ENCODE peak calls at places on chromosomes 12 and 14, in five cellular contexts. One of them, this sample, is unnamed.

GRCh38 chr12:101992091-101992490 is 69.7 kb downstream of the WASHC3 start:
- DNase-seq in AG04449: no peak
- DNase-seq in hepatocyte: no peak
- DNase-seq in naive thymus-derived CD4-positive, alpha-beta T cell: no peak
- DNase-seq in lower leg skin: no peak
- DNase-seq in this sample: no peak

GRCh38 chr12:23949212-23950010 is at the start of gene SOX5:
- DNase-seq in AG04449: no peak
- DNase-seq in hepatocyte: peak
- DNase-seq in naive thymus-derived CD4-positive, alpha-beta T cell: no peak
- DNase-seq in lower leg skin: no peak
- DNase-seq in this sample: peak

GRCh38 chr14:35682802-35683201 is 126.3 kb downstream of the RALGAPA1 start:
- DNase-seq in AG04449: no peak
- DNase-seq in hepatocyte: no peak
- DNase-seq in naive thymus-derived CD4-positive, alpha-beta T cell: no peak
- DNase-seq in lower leg skin: no peak
- DNase-seq in this sample: no peak

GRCh38 chr14:32203928-32204357 is 874 bp upstream of the RNU6-8 start:
- DNase-seq in AG04449: no peak
- DNase-seq in hepatocyte: no peak
- DNase-seq in naive thymus-derived CD4-positive, alpha-beta T cell: peak
- DNase-seq in lower leg skin: no peak
- DNase-seq in this sample: no peak

GRCh38 chr14:66634876-66635275 is 126.9 kb downstream of the GPHN start:
- DNase-seq in AG04449: no peak
- DNase-seq in hepatocyte: no peak
- DNase-seq in naive thymus-derived CD4-positive, alpha-beta T cell: no peak
- DNase-seq in lower leg skin: no peak
- DNase-seq in this sample: no peak

GRCh38 chr14:80629606-80630005 is 311.9 kb downstream of the CEP128 start:
- DNase-seq in AG04449: no peak
- DNase-seq in hepatocyte: no peak
- DNase-seq in naive thymus-derived CD4-positive, alpha-beta T cell: no peak
- DNase-seq in lower leg skin: no peak
- DNase-seq in this sample: no peak

GRCh38 chr14:96584199-96584906 is 82.2 kb downstream of the PAPOLA start:
- DNase-seq in AG04449: no peak
- DNase-seq in hepatocyte: peak
- DNase-seq in naive thymus-derived CD4-positive, alpha-beta T cell: peak
- DNase-seq in lower leg skin: peak
- DNase-seq in this sample: no peak

GRCh38 chr14:94773682-94774211 is 3.8 kb upstream of the GSC start:
- DNase-seq in AG04449: no peak
- DNase-seq in hepatocyte: no peak
- DNase-seq in naive thymus-derived CD4-positive, alpha-beta T cell: no peak
- DNase-seq in lower leg skin: no peak
- DNase-seq in this sample: no peak

GRCh38 chr12:88553941-88554658 is 26.2 kb downstream of the KITLG start:
- DNase-seq in AG04449: peak
- DNase-seq in hepatocyte: no peak
- DNase-seq in naive thymus-derived CD4-positive, alpha-beta T cell: no peak
- DNase-seq in lower leg skin: peak
- DNase-seq in this sample: no peak

GRCh38 chr14:67387195-67387594 is 24.8 kb downstream of the PLEK2 start:
- DNase-seq in AG04449: no peak
- DNase-seq in hepatocyte: no peak
- DNase-seq in naive thymus-derived CD4-positive, alpha-beta T cell: no peak
- DNase-seq in lower leg skin: no peak
- DNase-seq in this sample: no peak

GRCh38 chr14:77782202-77782601 is 17.7 kb upstream of the ADCK1 start:
- DNase-seq in AG04449: no peak
- DNase-seq in hepatocyte: no peak
- DNase-seq in naive thymus-derived CD4-positive, alpha-beta T cell: no peak
- DNase-seq in lower leg skin: no peak
- DNase-seq in this sample: no peak

GRCh38 chr12:2826721-2827515 is 7.9 kb downstream of the NRIP2 start:
- DNase-seq in AG04449: no peak
- DNase-seq in hepatocyte: no peak
- DNase-seq in naive thymus-derived CD4-positive, alpha-beta T cell: no peak
- DNase-seq in lower leg skin: no peak
- DNase-seq in this sample: no peak

GRCh38 chr14:88208858-88209257 is 114.2 kb downstream of the KCNK10 start:
- DNase-seq in AG04449: no peak
- DNase-seq in hepatocyte: no peak
- DNase-seq in naive thymus-derived CD4-positive, alpha-beta T cell: no peak
- DNase-seq in lower leg skin: no peak
- DNase-seq in this sample: no peak
- H3K4me3 ChIP-seq in AG04449: no peak
- H3K4me3 ChIP-seq in hepatocyte: no peak
- H3K4me3 ChIP-seq in naive thymus-derived CD4-positive, alpha-beta T cell: no peak
- H3K4me3 ChIP-seq in lower leg skin: no peak
- H3K4me3 ChIP-seq in this sample: no peak

GRCh38 chr14:103370087-103370486 is 15.1 kb upstream of the MARK3 start:
- DNase-seq in AG04449: no peak
- DNase-seq in hepatocyte: no peak
- DNase-seq in naive thymus-derived CD4-positive, alpha-beta T cell: no peak
- DNase-seq in lower leg skin: no peak
- DNase-seq in this sample: no peak
- H3K4me3 ChIP-seq in AG04449: no peak
- H3K4me3 ChIP-seq in hepatocyte: no peak
- H3K4me3 ChIP-seq in naive thymus-derived CD4-positive, alpha-beta T cell: no peak
- H3K4me3 ChIP-seq in lower leg skin: no peak
- H3K4me3 ChIP-seq in this sample: no peak

DNA sequence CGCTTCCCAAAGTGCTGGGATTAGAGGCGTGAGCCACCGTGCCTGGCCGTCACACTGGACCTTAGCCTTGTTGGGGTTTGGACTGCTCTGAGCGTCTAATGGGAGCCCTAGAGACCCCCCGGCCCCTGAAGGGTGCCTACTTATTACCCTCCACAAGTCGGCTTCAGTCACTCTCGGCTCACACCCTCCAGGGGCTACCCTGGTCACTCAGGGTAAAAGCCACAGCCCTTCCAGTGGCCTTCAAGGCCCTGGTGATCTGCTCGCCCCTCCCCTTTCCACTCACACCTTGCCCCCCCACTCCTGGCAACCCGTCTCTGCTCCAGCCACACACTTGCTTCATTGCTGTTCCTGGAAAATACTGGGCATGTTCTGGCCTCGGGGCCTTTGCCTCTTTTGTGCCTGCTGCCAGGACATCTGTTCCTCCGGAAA is 3.6 kb upstream of the MORN3 start:
- DNase-seq in AG04449: no peak
- DNase-seq in hepatocyte: peak
- DNase-seq in naive thymus-derived CD4-positive, alpha-beta T cell: no peak
- DNase-seq in lower leg skin: peak
- DNase-seq in this sample: no peak
- H3K4me3 ChIP-seq in AG04449: no peak
- H3K4me3 ChIP-seq in hepatocyte: peak
- H3K4me3 ChIP-seq in naive thymus-derived CD4-positive, alpha-beta T cell: peak
- H3K4me3 ChIP-seq in lower leg skin: no peak
- H3K4me3 ChIP-seq in this sample: peak

DNA sequence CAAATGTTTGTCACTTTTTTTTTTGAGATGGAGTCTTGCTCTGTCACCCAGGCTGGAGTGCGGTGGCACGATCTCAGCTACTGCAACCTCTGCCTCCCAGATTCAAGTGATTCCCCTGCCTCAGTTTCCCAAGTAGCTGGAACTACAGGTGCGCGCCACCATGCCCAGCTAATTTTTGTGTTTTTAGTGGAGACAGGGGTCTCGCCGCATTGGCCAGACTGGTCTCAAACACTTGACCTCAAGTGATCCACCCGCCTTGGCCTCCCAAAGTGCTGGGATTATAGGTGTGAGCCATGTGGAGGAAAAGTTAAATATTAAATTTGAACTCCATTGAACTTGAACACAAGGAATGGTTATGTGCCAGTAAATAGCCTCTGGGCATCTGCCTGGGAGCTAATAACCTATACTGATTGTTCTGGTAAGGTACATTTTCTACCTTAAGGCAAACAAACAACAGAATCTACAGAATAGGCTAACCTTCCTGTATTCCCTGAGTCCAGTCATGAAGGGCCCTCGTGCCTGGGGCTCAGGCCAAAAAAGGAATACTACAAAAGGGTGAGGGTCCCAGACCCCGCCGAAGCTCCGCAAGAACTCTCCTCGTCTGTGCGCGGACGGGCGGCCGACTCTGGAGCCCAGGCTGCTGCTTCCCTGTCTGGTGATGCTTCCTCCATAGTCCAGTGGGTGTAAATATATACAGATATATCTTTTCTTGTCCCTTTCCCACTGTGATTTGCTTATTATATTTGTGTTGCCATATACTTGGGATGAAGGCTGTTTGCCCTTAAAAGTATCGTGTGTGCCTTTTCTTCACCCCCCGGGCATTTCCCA is 74.0 kb upstream of the EIF5 start:
- DNase-seq in AG04449: no peak
- DNase-seq in hepatocyte: no peak
- DNase-seq in naive thymus-derived CD4-positive, alpha-beta T cell: no peak
- DNase-seq in lower leg skin: no peak
- DNase-seq in this sample: no peak
- H3K4me3 ChIP-seq in AG04449: peak
- H3K4me3 ChIP-seq in hepatocyte: no peak
- H3K4me3 ChIP-seq in naive thymus-derived CD4-positive, alpha-beta T cell: peak
- H3K4me3 ChIP-seq in lower leg skin: peak
- H3K4me3 ChIP-seq in this sample: peak

DNA sequence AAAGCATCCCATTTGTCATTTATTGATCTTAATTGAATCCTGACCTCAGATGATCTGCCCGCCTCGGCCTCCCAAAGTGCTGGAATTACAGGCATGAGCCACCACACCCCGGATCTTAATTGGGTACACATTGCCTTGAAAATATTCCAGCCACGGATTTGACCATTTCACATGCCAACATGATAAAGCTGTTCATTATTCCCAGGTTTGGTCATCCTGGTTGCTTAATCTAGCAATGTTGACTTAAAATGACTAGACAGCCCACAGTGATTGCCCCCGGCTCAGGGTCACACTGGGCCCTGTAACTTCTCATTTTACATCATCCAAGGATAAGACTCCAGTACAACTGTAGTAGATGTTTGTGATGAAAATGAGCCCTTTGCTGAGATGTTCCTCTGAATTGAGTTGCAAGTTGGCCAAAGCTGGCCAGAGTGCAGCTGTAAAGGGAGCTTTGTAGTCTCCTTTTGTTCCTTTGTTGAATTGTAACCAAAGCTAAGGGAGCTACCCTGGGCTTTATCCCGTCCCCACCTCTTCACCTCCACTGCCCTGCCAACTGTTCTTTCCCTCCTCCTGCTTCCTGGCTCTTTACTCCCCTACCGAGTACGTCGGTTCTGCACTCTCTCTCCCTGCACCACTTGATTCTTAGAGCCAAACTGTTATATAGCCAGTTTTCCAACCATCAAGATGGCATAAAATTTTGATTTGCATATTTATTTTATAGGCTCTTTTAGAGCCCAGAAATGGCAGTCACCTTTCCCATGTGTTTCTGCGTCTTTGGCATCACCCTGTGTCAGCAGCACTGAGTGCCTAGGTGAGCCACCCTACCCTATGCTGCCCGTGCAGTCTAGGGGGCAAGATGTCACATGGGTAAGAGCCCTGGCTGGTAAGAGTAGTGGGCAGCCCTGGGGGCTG is 141.3 kb upstream of the HIF1A start:
- DNase-seq in AG04449: peak
- DNase-seq in hepatocyte: peak
- DNase-seq in naive thymus-derived CD4-positive, alpha-beta T cell: no peak
- DNase-seq in lower leg skin: peak
- DNase-seq in this sample: no peak
- H3K4me3 ChIP-seq in AG04449: no peak
- H3K4me3 ChIP-seq in hepatocyte: no peak
- H3K4me3 ChIP-seq in naive thymus-derived CD4-positive, alpha-beta T cell: no peak
- H3K4me3 ChIP-seq in lower leg skin: no peak
- H3K4me3 ChIP-seq in this sample: no peak

DNA sequence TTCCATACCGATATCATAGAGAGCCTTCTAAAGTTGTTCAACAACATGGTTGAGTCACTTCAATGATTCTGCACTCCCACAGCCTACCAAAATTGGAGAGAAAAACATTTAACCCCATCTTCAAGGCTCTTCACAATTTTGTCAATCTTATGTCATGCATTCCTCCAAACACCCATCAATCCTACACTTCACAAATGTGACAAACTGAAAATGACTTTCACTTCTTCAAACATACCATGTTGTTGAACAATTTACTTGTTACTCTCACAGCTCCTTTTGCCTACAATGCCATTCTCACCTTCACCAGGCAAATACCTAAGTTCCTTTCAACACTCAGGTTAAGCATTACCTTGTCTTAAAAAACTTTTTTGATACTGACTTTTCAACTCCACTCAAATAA is 88.0 kb downstream of the OSBPL8 start:
- DNase-seq in AG04449: no peak
- DNase-seq in hepatocyte: no peak
- DNase-seq in naive thymus-derived CD4-positive, alpha-beta T cell: no peak
- DNase-seq in lower leg skin: no peak
- DNase-seq in this sample: no peak
- H3K4me3 ChIP-seq in AG04449: no peak
- H3K4me3 ChIP-seq in hepatocyte: no peak
- H3K4me3 ChIP-seq in naive thymus-derived CD4-positive, alpha-beta T cell: no peak
- H3K4me3 ChIP-seq in lower leg skin: no peak
- H3K4me3 ChIP-seq in this sample: no peak

GRCh38 chr14:37061697-37062096 is 110.7 kb downstream of the SLC25A21 start:
- DNase-seq in AG04449: no peak
- DNase-seq in hepatocyte: peak
- DNase-seq in naive thymus-derived CD4-positive, alpha-beta T cell: no peak
- DNase-seq in lower leg skin: no peak
- DNase-seq in this sample: no peak

GRCh38 chr14:37063467-37064240 is 108.8 kb downstream of the SLC25A21 start:
- DNase-seq in AG04449: no peak
- DNase-seq in hepatocyte: no peak
- DNase-seq in naive thymus-derived CD4-positive, alpha-beta T cell: no peak
- DNase-seq in lower leg skin: no peak
- DNase-seq in this sample: no peak

GRCh38 chr14:37062191-37062803 is 110.1 kb downstream of the SLC25A21 start:
- DNase-seq in AG04449: no peak
- DNase-seq in hepatocyte: no peak
- DNase-seq in naive thymus-derived CD4-positive, alpha-beta T cell: no peak
- DNase-seq in lower leg skin: no peak
- DNase-seq in this sample: no peak

GRCh38 chr14:37057776-37058175 is 114.6 kb downstream of the SLC25A21 start:
- DNase-seq in AG04449: no peak
- DNase-seq in hepatocyte: no peak
- DNase-seq in naive thymus-derived CD4-positive, alpha-beta T cell: no peak
- DNase-seq in lower leg skin: no peak
- DNase-seq in this sample: no peak

GRCh38 chr14:37060496-37061260 is 111.7 kb downstream of the SLC25A21 start:
- DNase-seq in AG04449: no peak
- DNase-seq in hepatocyte: no peak
- DNase-seq in naive thymus-derived CD4-positive, alpha-beta T cell: no peak
- DNase-seq in lower leg skin: no peak
- DNase-seq in this sample: no peak
- H3K4me3 ChIP-seq in AG04449: no peak
- H3K4me3 ChIP-seq in hepatocyte: no peak
- H3K4me3 ChIP-seq in naive thymus-derived CD4-positive, alpha-beta T cell: no peak
- H3K4me3 ChIP-seq in lower leg skin: no peak
- H3K4me3 ChIP-seq in this sample: no peak